ENCODE peak calls at places on chromosomes 1 and 21, in ten cellular contexts. N is activated CD4-positive, alpha-beta T cell treated with anti-CD3 and anti-CD28 coated beads for 1 hour; G is CMK; I is left ventricle myocardium inferior; B is AG09319; Z is HS-5; K is naive thymus-derived CD4-positive, alpha-beta T cell; J is B cell; O is HT1080; P is fibroblast of the conjunctiva. T is an unnamed sample.

GRCh38 chr1:152495066-152495675 is 15.4 kb upstream of the LCE5A start:
- DNase-seq in J (no peak), K (no peak), N (no peak), Z (no peak), G (no peak), P (no peak), O (peak; percentile 41), I (no peak), B (no peak), T (peak; percentile 21)

GRCh38 chr21:45170987-45171386 is 96.6 kb downstream of the ADARB1 start:
- DNase-seq in Z (no peak), P (no peak), K (no peak), O (no peak), G (no peak), J (no peak), N (no peak), I (no peak), B (no peak), T (no peak)

GRCh38 chr21:21163904-21164303 is 165.7 kb downstream of the NCAM2 start:
- DNase-seq in O (peak; percentile 49), K (peak; percentile 5), N (no peak), B (peak; percentile 45), G (peak; percentile 32), P (peak; percentile 65), I (no peak), J (peak; percentile 50), Z (peak; percentile 34), T (peak; percentile 10)

GRCh38 chr1:92299477-92300125 is 742 bp downstream of the RPAP2 start:
- DNase-seq in P (no peak), B (no peak), J (peak; percentile 6), K (no peak), N (no peak), I (no peak), O (no peak), Z (no peak), G (no peak), T (no peak)

GRCh38 chr1:207404849-207405525 is 49.1 kb upstream of the CR2 start:
- DNase-seq in K (peak; percentile 40), G (peak; percentile 45), I (no peak), B (peak; percentile 35), Z (peak; percentile 44), N (no peak), O (peak; percentile 46), J (peak; percentile 65), P (peak; percentile 78), T (peak; percentile 62)

GRCh38 chr1:9653195-9653782 is 1.8 kb downstream of the PIK3CD start:
- DNase-seq in P (no peak), Z (no peak), G (no peak), K (peak; percentile 23), I (no peak), J (peak; percentile 39), B (no peak), O (no peak), N (no peak), T (no peak)

GRCh38 chr1:79151006-79151796 is 144.7 kb upstream of the ADGRL4 start:
- DNase-seq in G (no peak), O (no peak), B (no peak), I (no peak), J (no peak), P (no peak), Z (no peak), N (no peak), K (no peak), T (no peak)

GRCh38 chr1:197130677-197131304 is 15.7 kb downstream of the ASPM start:
- DNase-seq in J (no peak), G (no peak), Z (no peak), K (no peak), O (no peak), P (no peak), I (no peak), N (no peak), B (no peak), T (no peak)

GRCh38 chr1:9817734-9818133 is 6.0 kb downstream of the CLSTN1 start:
- DNase-seq in K (no peak), B (no peak), G (no peak), N (no peak), I (no peak), Z (no peak), P (no peak), J (no peak), O (no peak), T (no peak)

GRCh38 chr1:54575605-54576004 is 27.6 kb downstream of the ACOT11 start:
- DNase-seq in P (no peak), B (no peak), K (no peak), Z (no peak), O (no peak), J (no peak), N (no peak), G (no peak), I (no peak), T (no peak)

T was measured in HuH-7.